ENCODE peak calls at places on chromosomes 3 and 15, in five cellular contexts. S is right atrium auricular region, O is left ventricle myocardium inferior, L is fibroblast of lung, F is A549. H is an unnamed sample. For H3K4me1, the result is how much of the 10 kb centered on the place peaks cover.

GRCh38 chr15:76625267-76625666 is 279.9 kb downstream of the SCAPER start:
- DNase-seq in F (peak), O (no peak), S (no peak), L (no peak), H (peak)

GRCh38 chr3:108552267-108553159 is 36.7 kb downstream of the CIP2A start:
- DNase-seq in O (no peak), F (peak), S (no peak), L (peak), H (no peak)

GRCh38 chr15:101267320-101268104 is 9.8 kb downstream of the SELENOS start:
- DNase-seq in F (no peak), S (peak), L (peak), O (no peak), H (peak)

GRCh38 chr15:80662129-80662528 is 33.0 kb upstream of the ABHD17C start:
- DNase-seq in S (no peak), F (no peak), L (no peak), O (no peak), H (no peak)

GRCh38 chr3:36965440-36965839 is 20.6 kb upstream of the TRANK1 start:
- DNase-seq in S (no peak), O (no peak), F (no peak), L (no peak), H (peak)

GRCh38 chr3:73086071-73086494 is 24.6 kb downstream of the EBLN2 start:
- DNase-seq in F (peak), O (no peak), S (no peak), L (no peak), H (peak)

GRCh38 chr3:51967384-51968174 is at the start of gene PCBP4:
- DNase-seq in O (peak), S (peak), F (no peak), L (peak), H (peak)

GRCh38 chr3:79162653-79163052 is 605.1 kb downstream of the ROBO1 start:
- DNase-seq in S (no peak), L (peak), F (no peak), O (no peak), H (no peak)

GRCh38 chr3:4584537-4585249 is 91.5 kb downstream of the ITPR1 start:
- DNase-seq in S (no peak), O (no peak), F (no peak), L (no peak), H (no peak)

GRCh38 chr3:174377096-174377495 is 482.0 kb upstream of the NAALADL2 start:
- DNase-seq in S (no peak), O (no peak), F (no peak), L (no peak), H (no peak)

GRCh38 chr3:6644070-6644929 is 216.6 kb upstream of the GRM7 start:
- DNase-seq in L (no peak), S (no peak), F (no peak), O (no peak), H (no peak)

GRCh38 chr15:23483821-23484299 is 36.8 kb upstream of the GOLGA6L2 start:
- DNase-seq in L (peak), F (peak), O (no peak), S (no peak), H (no peak)

GRCh38 chr3:143139786-143140185 is 20.2 kb downstream of the CHST2 start:
- DNase-seq in F (peak), S (peak), L (peak), O (peak), H (no peak)

GRCh38 chr3:62873672-62874397 is 1.4 kb downstream of the CADPS start:
- DNase-seq in O (peak), S (no peak), L (peak), F (peak), H (peak)

GRCh38 chr3:58824285-58824684 is 157.7 kb upstream of the FAM3D start:
- DNase-seq in L (peak), O (peak), F (peak), S (no peak), H (peak)
- TF ChIP-seq CTCF in L (peak), O (peak), F (peak), S (peak), H (peak)

GRCh38 chr3:12994357-12994606 is 78.9 kb downstream of the IQSEC1 start:
- DNase-seq in F (peak), L (no peak), S (no peak), O (peak), H (no peak)

GRCh38 chr3:12995389-12996180 is 77.6 kb downstream of the IQSEC1 start:
- DNase-seq in F (no peak), S (no peak), O (no peak), L (no peak), H (no peak)

GRCh38 chr3:12994607-12995388 is 78.4 kb downstream of the IQSEC1 start:
- DNase-seq in O (peak), F (peak), L (peak), S (peak), H (peak)

GRCh38 chr3:12997387-12997786 is 75.8 kb downstream of the IQSEC1 start:
- DNase-seq in F (no peak), L (no peak), S (no peak), O (no peak), H (no peak)

GRCh38 chr3:12996181-12996506 is 77.1 kb downstream of the IQSEC1 start:
- DNase-seq in O (no peak), F (no peak), S (no peak), L (no peak), H (peak)
- H3K4me1 ChIP-seq in O (under half), F (under half), S (under half), L (under half), H (under half)

GRCh38 chr3:150345021-150345538 is 63.0 kb upstream of the TSC22D2 start:
- DNase-seq in S (no peak), F (peak), O (no peak), L (peak), H (peak)
- H3K27ac ChIP-seq in S (peak), F (peak), O (no peak), L (no peak), H (no peak)

DNA sequence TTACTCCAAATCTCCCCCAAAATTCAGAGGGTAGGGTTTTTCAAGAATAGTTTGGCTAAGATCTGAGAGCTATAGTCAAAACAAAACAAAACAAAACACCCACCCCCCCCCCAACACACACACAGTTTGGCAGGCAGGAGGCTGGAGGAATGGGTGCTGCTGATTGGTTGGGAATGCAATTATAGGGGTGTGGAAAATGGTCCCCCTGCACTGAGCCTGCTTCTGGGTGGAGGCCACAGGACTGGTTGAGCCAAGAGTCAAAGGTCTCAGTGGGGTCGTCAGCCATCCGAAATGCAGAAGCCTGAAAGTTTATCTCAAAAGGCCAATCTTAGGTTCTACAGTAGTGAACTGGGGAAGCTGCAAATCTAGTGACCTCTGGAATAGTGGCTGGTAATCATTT is 2.5 kb upstream of the HACD2 start:
- DNase-seq in S (no peak), L (no peak), F (no peak), O (no peak), H (peak)
- TF ChIP-seq CTCF in S (no peak), L (no peak), F (no peak), O (no peak), H (no peak)

DNA sequence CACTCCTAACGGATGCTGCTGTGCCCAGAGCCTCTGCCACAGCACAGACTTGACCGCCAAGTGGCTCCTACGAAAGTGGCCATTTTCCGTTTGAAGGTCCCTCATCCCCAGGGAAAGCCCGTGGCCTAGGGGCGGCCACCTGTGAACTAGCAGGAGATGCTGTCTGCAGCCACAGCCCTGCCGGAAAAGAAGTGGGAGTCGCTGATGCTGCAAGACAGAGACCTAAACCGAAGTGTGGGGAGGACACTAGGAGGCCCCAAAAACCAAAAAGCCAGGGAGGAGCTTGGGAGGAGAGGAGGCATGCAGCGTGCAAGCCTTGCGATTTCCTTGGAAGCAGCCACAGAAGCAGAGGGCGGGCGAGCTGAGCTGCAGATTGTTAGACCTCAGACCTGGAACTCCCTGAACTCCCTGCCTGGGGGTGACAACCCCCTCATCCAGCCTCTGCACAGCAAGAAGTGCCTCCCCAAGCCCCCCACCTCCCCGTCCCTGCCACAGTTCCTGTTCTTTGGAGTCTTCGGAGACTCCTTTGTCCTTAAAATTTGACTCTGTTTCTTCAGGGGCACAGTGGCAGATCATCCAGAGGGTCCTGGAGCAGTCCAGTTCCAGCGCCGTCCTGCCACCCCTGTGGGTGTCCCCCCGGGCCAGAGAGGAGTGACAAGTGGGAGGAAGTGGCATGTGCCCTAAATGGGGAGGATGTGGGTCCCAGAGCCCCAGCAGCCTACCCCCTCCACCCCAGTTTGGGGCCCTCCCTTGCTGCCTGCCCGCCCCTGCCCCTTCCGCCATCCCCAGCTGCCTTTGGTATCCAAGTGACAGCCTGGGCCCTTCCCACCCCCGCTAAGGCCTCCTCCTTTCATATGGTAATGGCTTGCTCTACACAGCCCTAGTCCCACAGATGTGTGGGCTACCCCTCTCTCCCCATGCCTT is 43.7 kb downstream of the KLHL25 start:
- DNase-seq in F (no peak), S (no peak), O (no peak), L (no peak), H (peak)
- H3K4me1 ChIP-seq in F (under half), S (under half), O (half or more), L (under half), H (under half)

GRCh38 chr3:48692551-48692950 is 6.8 kb upstream of the NCKIPSD start:
- DNase-seq in S (no peak), F (no peak), L (no peak), O (no peak), H (no peak)
- H3K27ac ChIP-seq in S (peak), F (no peak), L (no peak), O (no peak), H (no peak)

H was measured in endodermal cell.